ENCODE peak calls at places on chromosomes 2 and 18, in four cellular contexts. Y, B, S and C are unnamed samples.
A peak's percentile ranks its signal among the peaks of the same experiment; 100 is the strongest.

GRCh38 chr2:226184940-226185575 is 614.6 kb downstream of the IRS1 start:
- DNase-seq in Y (no peak), B (no peak), S (no peak), C (no peak)

GRCh38 chr2:138948070-138948539 is 167.9 kb upstream of the NXPH2 start:
- DNase-seq in Y (no peak), B (peak; percentile 50), S (no peak), C (peak; percentile 97)

GRCh38 chr2:240458900-240459391 is 23.5 kb downstream of the GPC1 start:
- DNase-seq in Y (no peak), B (no peak), S (no peak), C (no peak)

GRCh38 chr2:216603010-216603883 is 30.0 kb upstream of the IGFBP2 start:
- DNase-seq in Y (no peak), B (no peak), S (no peak), C (no peak)

GRCh38 chr2:101983486-101983885 is 8.3 kb upstream of the IL1R2 start:
- DNase-seq in Y (no peak), B (no peak), S (no peak), C (no peak)

GRCh38 chr2:25821225-25822056 is 56.8 kb downstream of the ASXL2 start:
- DNase-seq in Y (no peak), B (no peak), S (no peak), C (no peak)

GRCh38 chr2:168890006-168890782 is at the start of gene SPC25:
- DNase-seq in Y (no peak), B (peak; percentile 40), S (peak; percentile 53), C (peak; percentile 65)

GRCh38 chr2:230124792-230125452 is 56.2 kb upstream of the SLC16A14 start:
- DNase-seq in Y (no peak), B (no peak), S (no peak), C (no peak)

GRCh38 chr18:74204543-74205152 is 56.3 kb downstream of the TIMM21 start:
- DNase-seq in Y (no peak), B (no peak), S (no peak), C (no peak)

GRCh38 chr2:46804794-46805193 is 110.8 kb downstream of the MCFD2 start:
- DNase-seq in Y (no peak), B (no peak), S (no peak), C (no peak)

GRCh38 chr18:22703883-22704626 is 229.1 kb upstream of the RBBP8 start:
- DNase-seq in Y (no peak), B (no peak), S (no peak), C (no peak)

GRCh38 chr2:44155577-44156446 is 12.9 kb upstream of the PPM1B start:
- DNase-seq in Y (no peak), B (no peak), S (no peak), C (no peak)

GRCh38 chr2:97774425-97774824 is 61.0 kb downstream of the ZAP70 start:
- DNase-seq in Y (no peak), B (no peak), S (no peak), C (no peak)

GRCh38 chr2:241279413-241279812 is 36.1 kb downstream of the HDLBP start:
- DNase-seq in Y (no peak), B (no peak), S (no peak), C (no peak)

GRCh38 chr2:66938471-66938967 is 458.6 kb upstream of the ETAA1 start:
- DNase-seq in Y (no peak), B (no peak), S (no peak), C (no peak)

GRCh38 chr2:71313-72035 is 25.2 kb upstream of the FAM110C start:
- DNase-seq in Y (no peak), B (no peak), S (no peak), C (no peak)

GRCh38 chr2:130374587-130375290 is 18.9 kb downstream of the PTPN18 start:
- DNase-seq in Y (no peak), B (no peak), S (no peak), C (no peak)

GRCh38 chr18:60466671-60467070 is 94.1 kb upstream of the MC4R start:
- DNase-seq in Y (no peak), B (peak; percentile 33), S (no peak), C (no peak)

GRCh38 chr2:144703852-144704324 is 184.0 kb upstream of the ZEB2 start:
- DNase-seq in Y (no peak), B (peak; percentile 39), S (no peak), C (no peak)

GRCh38 chr18:58135806-58136331 is 91.8 kb downstream of the NEDD4L start:
- DNase-seq in Y (no peak), B (peak; percentile 24), S (no peak), C (peak; percentile 23)

GRCh38 chr2:409523-409922 is 121.6 kb upstream of the ALKAL2 start:
- DNase-seq in Y (no peak), B (no peak), S (no peak), C (no peak)

GRCh38 chr2:172079416-172079815 is 5.9 kb upstream of the DLX1 start:
- DNase-seq in Y (no peak), B (no peak), S (no peak), C (no peak)

GRCh38 chr2:26696352-26696816 is 3.9 kb downstream of the KCNK3 start:
- DNase-seq in Y (no peak), B (peak; percentile 76), S (peak; percentile 98), C (peak; percentile 68)